ENCODE peak calls at places on chromosomes 3 and 15, in six cellular contexts. A is Panc1, P is GM13977, Q is Calu3, Y is foreskin fibroblast, C is PC-3. M is an unnamed sample.

GRCh38 chr3:99783009-99783573 is 34.6 kb upstream of the CMSS1 start:
- DNase-seq in P (no peak), A (no peak), Y (peak), Q (no peak), C (peak), M (peak)

GRCh38 chr3:197878427-197878826 is 71.6 kb upstream of the RPL35A start:
- DNase-seq in P (peak), Q (no peak), Y (no peak), C (no peak), A (no peak), M (no peak)

GRCh38 chr15:90780916-90781315 is 63.8 kb downstream of the BLM start:
- DNase-seq in Y (no peak), A (no peak), Q (no peak), C (no peak), P (no peak), M (no peak)

GRCh38 chr3:196050597-196050996 is 31.3 kb downstream of the TFRC start:
- DNase-seq in C (no peak), A (no peak), Q (no peak), Y (no peak), P (no peak), M (no peak)

GRCh38 chr15:69627548-69628158 is 175.0 kb downstream of the RPLP1 start:
- DNase-seq in P (no peak), Q (no peak), C (no peak), A (no peak), Y (no peak), M (no peak)

GRCh38 chr3:177960722-177961121 is 575.5 kb upstream of the KCNMB2 start:
- DNase-seq in P (no peak), C (no peak), A (no peak), Q (no peak), Y (no peak), M (no peak)

GRCh38 chr3:179036226-179036625 is 35.4 kb downstream of the ZMAT3 start:
- DNase-seq in P (no peak), Y (no peak), Q (no peak), A (no peak), C (no peak), M (peak)

GRCh38 chr3:55327131-55327920 is 159.8 kb downstream of the WNT5A start:
- DNase-seq in Y (peak), A (no peak), C (no peak), Q (no peak), P (no peak), M (peak)

GRCh38 chr3:43132883-43133743 is 27.2 kb upstream of the POMGNT2 start:
- DNase-seq in C (no peak), Q (no peak), A (no peak), Y (no peak), P (no peak), M (no peak)

GRCh38 chr3:184523825-184524615 is 37.6 kb upstream of the EPHB3 start:
- DNase-seq in A (peak), P (no peak), Y (peak), C (peak), Q (peak), M (peak)

GRCh38 chr15:48671381-48672022 is 26.0 kb upstream of the FBN1 start:
- DNase-seq in A (no peak), C (peak), P (no peak), Q (no peak), Y (peak), M (peak)

GRCh38 chr3:121918779-121919483 is 24.7 kb downstream of the SLC15A2 start:
- DNase-seq in C (no peak), A (no peak), Q (peak), P (no peak), Y (no peak), M (no peak)

GRCh38 chr15:38647683-38648082 is 83.1 kb upstream of the RASGRP1 start:
- DNase-seq in Q (peak), A (no peak), P (no peak), Y (no peak), C (peak), M (no peak)

GRCh38 chr15:68375191-68375631 is 56.8 kb downstream of the ITGA11 start:
- DNase-seq in Y (no peak), P (no peak), C (no peak), A (no peak), Q (no peak), M (no peak)

GRCh38 chr3:47715928-47716327 is 65.8 kb downstream of the SMARCC1 start:
- DNase-seq in C (peak), A (peak), Y (peak), Q (peak), P (no peak), M (peak)

GRCh38 chr15:52171386-52171785 is 19.8 kb downstream of the GNB5 start:
- DNase-seq in P (no peak), A (no peak), Q (no peak), Y (no peak), C (no peak), M (peak)

GRCh38 chr15:91348812-91349500 is 248.9 kb downstream of the SV2B start:
- DNase-seq in Q (no peak), P (no peak), A (no peak), C (no peak), Y (no peak), M (no peak)

GRCh38 chr3:46659285-46659684 is 34.2 kb downstream of the ALS2CL start:
- DNase-seq in C (peak), Q (no peak), A (no peak), P (no peak), Y (no peak), M (no peak)

GRCh38 chr3:195001961-195002861 is 268.7 kb downstream of the XXYLT1 start:
- DNase-seq in Y (peak), Q (peak), P (peak), C (peak), A (peak), M (peak)

GRCh38 chr3:32472716-32473115 is 29.9 kb downstream of the CMTM6 start:
- DNase-seq in A (no peak), P (no peak), Q (no peak), C (peak), Y (peak), M (no peak)

GRCh38 chr15:87816811-87817210 is 439.7 kb downstream of the NTRK3 start:
- DNase-seq in C (peak), Q (no peak), P (no peak), A (peak), Y (peak), M (peak)

GRCh38 chr15:96693990-96694517 is 363.6 kb downstream of the NR2F2 start:
- DNase-seq in C (peak), Y (no peak), Q (no peak), A (no peak), P (no peak), M (no peak)

GRCh38 chr15:63489352-63489751 is 15.0 kb upstream of the USP3 start:
- DNase-seq in C (no peak), Q (no peak), P (no peak), A (no peak), Y (no peak), M (no peak)

GRCh38 chr3:73175698-73176097 is 114.2 kb downstream of the EBLN2 start:
- DNase-seq in P (no peak), Q (no peak), Y (no peak), A (no peak), C (no peak), M (no peak)

GRCh38 chr3:46935168-46935858 is 41.2 kb downstream of the CCDC12 start:
- DNase-seq in Q (peak), P (no peak), A (peak), C (peak), Y (peak), M (peak)

GRCh38 chr3:45994661-45995369 is 809 bp downstream of the FYCO1 start:
- DNase-seq in A (no peak), C (peak), P (peak), Y (no peak), Q (no peak), M (no peak)

GRCh38 chr3:127031845-127032244 is 48.9 kb downstream of the PLXNA1 start:
- DNase-seq in A (no peak), Q (no peak), Y (no peak), P (no peak), C (no peak), M (no peak)

GRCh38 chr3:184172681-184173373 is 1.8 kb upstream of the AP2M1 start:
- DNase-seq in A (no peak), C (no peak), P (no peak), Q (no peak), Y (peak), M (peak)

GRCh38 chr15:71149645-71150557 is 34.6 kb downstream of the THSD4 start:
- DNase-seq in P (no peak), C (no peak), Y (no peak), A (no peak), Q (no peak), M (no peak)

GRCh38 chr3:148943531-148944200 is 47.7 kb upstream of the GYG1 start:
- DNase-seq in P (peak), Q (peak), C (peak), A (peak), Y (peak), M (peak)

GRCh38 chr15:56040081-56041035 is 46.9 kb upstream of the NEDD4 start:
- DNase-seq in Q (peak), Y (peak), C (peak), P (no peak), A (peak), M (peak)

GRCh38 chr3:149832086-149832485 is 19.1 kb downstream of the RNF13 start:
- DNase-seq in Y (no peak), P (no peak), Q (no peak), A (no peak), C (no peak), M (no peak)

GRCh38 chr15:39680868-39681267 is 100.0 kb downstream of the THBS1 start:
- DNase-seq in Y (no peak), P (no peak), C (no peak), A (no peak), Q (no peak), M (no peak)

GRCh38 chr3:155411500-155412223 is 118.2 kb upstream of the STRIT1 start:
- DNase-seq in P (no peak), Y (no peak), A (no peak), C (peak), Q (peak), M (no peak)
- TF ChIP-seq CTCF in P (no peak), Y (no peak), A (peak), C (peak), Q (peak), M (no peak)

DNA sequence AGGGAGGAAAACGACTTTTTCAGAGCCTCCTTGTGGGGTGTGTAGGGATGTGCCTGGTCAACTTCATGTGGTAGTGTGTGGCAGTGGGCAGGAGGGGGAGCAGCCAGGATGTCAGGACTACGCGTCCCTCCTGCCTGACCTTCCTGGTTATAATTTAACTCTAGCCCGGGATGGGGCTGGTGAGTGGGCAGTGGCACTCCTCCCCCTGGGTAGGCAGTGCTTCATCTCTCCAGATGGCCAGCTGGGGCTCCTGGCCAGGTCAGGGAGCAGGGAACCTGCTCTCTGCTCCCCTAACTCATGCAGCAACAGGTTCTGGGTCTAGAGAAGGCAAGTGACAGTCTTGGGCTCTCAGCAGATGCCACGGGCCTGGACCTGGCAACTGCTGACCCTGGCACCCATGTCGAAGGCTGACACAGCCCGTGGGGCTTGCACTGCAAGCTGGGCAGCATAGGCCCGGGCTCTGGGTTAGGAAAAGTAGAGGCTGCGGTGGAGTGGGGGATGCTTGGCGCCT is 2.6 kb downstream of the ITIH4 start:
- DNase-seq in C (no peak), Q (peak), A (no peak), Y (no peak), P (no peak), M (no peak)
- TF ChIP-seq CTCF in C (peak), Q (no peak), A (no peak), Y (no peak), P (no peak), M (peak)

GRCh38 chr3:78970656-78971055 is 797.1 kb downstream of the ROBO1 start:
- DNase-seq in Y (no peak), P (no peak), C (no peak), A (no peak), Q (no peak), M (no peak)
- TF ChIP-seq CTCF in Y (no peak), P (no peak), C (no peak), A (no peak), Q (no peak), M (no peak)

GRCh38 chr3:57007513-57008415 is 52.7 kb upstream of the SPATA12 start:
- DNase-seq in P (no peak), C (peak), A (no peak), Q (peak), Y (peak), M (peak)

GRCh38 chr3:57004154-57004730 is 56.2 kb upstream of the SPATA12 start:
- DNase-seq in Y (no peak), C (no peak), A (no peak), Q (no peak), P (no peak), M (no peak)

GRCh38 chr3:57009367-57009766 is 51.1 kb upstream of the SPATA12 start:
- DNase-seq in P (no peak), Y (no peak), C (no peak), Q (no peak), A (no peak), M (no peak)

GRCh38 chr3:57006048-57006709 is 54.3 kb upstream of the SPATA12 start:
- DNase-seq in Y (no peak), Q (no peak), A (no peak), P (no peak), C (peak), M (no peak)

GRCh38 chr3:57006949-57007419 is 53.5 kb upstream of the SPATA12 start:
- DNase-seq in Q (peak), A (no peak), P (no peak), C (peak), Y (no peak), M (no peak)
- TF ChIP-seq CTCF in Q (peak), A (no peak), P (peak), C (peak), Y (peak), M (peak)

GRCh38 chr15:45134682-45135604 is 5.1 kb downstream of the DUOX1 start:
- DNase-seq in Q (peak), A (no peak), Y (no peak), P (no peak), C (no peak), M (no peak)
- TF ChIP-seq CTCF in Q (no peak), A (peak), Y (no peak), P (peak), C (no peak), M (peak)

GRCh38 chr15:42920281-42921048 is at the start of gene TTBK2:
- DNase-seq in C (peak), P (peak), Q (peak), A (peak), Y (peak), M (peak)
- TF ChIP-seq CTCF in C (no peak), P (no peak), Q (no peak), A (no peak), Y (no peak), M (no peak)